ENCODE peak calls at places on chromosomes 16 and 17, in five cellular contexts. D is SK-N-SH, R is K562, M is HepG2, P is GM12878. Q is an unnamed sample.

GRCh38 chr16:31713945-31714898 is 159.4 kb upstream of the ZNF267 start:
- DNase-seq in D (peak), R (peak), M (no peak), P (no peak), Q (no peak)

GRCh38 chr16:7344806-7345416 is 12.3 kb downstream of the RBFOX1 start:
- DNase-seq in D (peak), R (no peak), M (no peak), P (no peak), Q (no peak)

GRCh38 chr17:12940699-12941098 is 77.1 kb downstream of the ELAC2 start:
- DNase-seq in D (no peak), R (no peak), M (no peak), P (no peak), Q (no peak)

GRCh38 chr17:1008008-1008761 is 11.3 kb downstream of the TIMM22 start:
- DNase-seq in D (peak), R (no peak), M (no peak), P (no peak), Q (no peak)

GRCh38 chr17:63601439-63602371 is 1.0 kb downstream of the TACO1 start:
- DNase-seq in D (no peak), R (peak), M (peak), P (no peak), Q (no peak)

GRCh38 chr16:88651276-88651988 is 579 bp upstream of the CYBA start:
- DNase-seq in D (peak), R (peak), M (peak), P (peak), Q (no peak)

GRCh38 chr17:6443692-6444572 is at the start of gene PIMREG:
- DNase-seq in D (peak), R (peak), M (peak), P (peak), Q (no peak)

GRCh38 chr16:4410335-4411075 is 5.9 kb downstream of the CORO7 start:
- DNase-seq in D (peak), R (no peak), M (no peak), P (no peak), Q (no peak)

GRCh38 chr16:87295661-87296531 is 21.3 kb downstream of the C16orf95 start:
- DNase-seq in D (no peak), R (no peak), M (no peak), P (no peak), Q (no peak)

GRCh38 chr17:70905796-70906195 is 736.5 kb downstream of the KCNJ2 start:
- DNase-seq in D (no peak), R (no peak), M (no peak), P (no peak), Q (peak)

GRCh38 chr17:80035687-80035936 is at the start of gene TBC1D16:
- DNase-seq in D (no peak), R (no peak), M (no peak), P (no peak), Q (no peak)

GRCh38 chr17:38732376-38733314 is 2.5 kb downstream of the CISD3 start:
- DNase-seq in D (no peak), R (no peak), M (no peak), P (no peak), Q (no peak)

GRCh38 chr17:9907131-9907530 is 2.1 kb upstream of the RCVRN start:
- DNase-seq in D (no peak), R (no peak), M (no peak), P (no peak), Q (no peak)

GRCh38 chr17:151886-152859 is 14.8 kb downstream of the SCGB1C2 start:
- DNase-seq in D (no peak), R (no peak), M (no peak), P (no peak), Q (no peak)

GRCh38 chr17:55726440-55726839 is 3.8 kb upstream of the TMEM100 start:
- DNase-seq in D (peak), R (no peak), M (no peak), P (no peak), Q (no peak)

GRCh38 chr16:85239871-85240270 is 127.6 kb upstream of the CIBAR2 start:
- DNase-seq in D (no peak), R (no peak), M (no peak), P (no peak), Q (no peak)

GRCh38 chr17:48773245-48773644 is 43.8 kb downstream of the TTLL6 start:
- DNase-seq in D (no peak), R (no peak), M (no peak), P (no peak), Q (no peak)

GRCh38 chr16:53224932-53225533 is 170.2 kb downstream of the CHD9 start:
- DNase-seq in D (no peak), R (peak), M (no peak), P (no peak), Q (peak)

GRCh38 chr17:60049936-60050335 is 28.8 kb downstream of the HEATR6 start:
- DNase-seq in D (no peak), R (no peak), M (no peak), P (no peak), Q (no peak)

GRCh38 chr17:77124192-77124908 is 16.4 kb upstream of the SEC14L1 start:
- DNase-seq in D (no peak), R (peak), M (no peak), P (no peak), Q (no peak)

GRCh38 chr16:4015275-4015990 is 100.8 kb downstream of the ADCY9 start:
- DNase-seq in D (no peak), R (peak), M (peak), P (no peak), Q (no peak)

GRCh38 chr16:27498020-27498419 is 51.7 kb downstream of the GTF3C1 start:
- DNase-seq in D (no peak), R (no peak), M (no peak), P (no peak), Q (no peak)

GRCh38 chr17:76816590-76817135 is 51.5 kb upstream of the MGAT5B start:
- DNase-seq in D (peak), R (peak), M (peak), P (no peak), Q (peak)

GRCh38 chr16:28321700-28322411 is 29.5 kb downstream of the SBK1 start:
- DNase-seq in D (peak), R (peak), M (peak), P (no peak), Q (no peak)

GRCh38 chr16:67845291-67846062 is 1.3 kb upstream of the NUTF2 start:
- DNase-seq in D (no peak), R (peak), M (no peak), P (no peak), Q (no peak)

GRCh38 chr16:83005653-83006160 is 378.9 kb downstream of the CDH13 start:
- DNase-seq in D (no peak), R (no peak), M (no peak), P (no peak), Q (no peak)

GRCh38 chr17:9875441-9875840 is 29.6 kb downstream of the RCVRN start:
- DNase-seq in D (no peak), R (no peak), M (no peak), P (no peak), Q (no peak)

GRCh38 chr16:58449768-58450167 is 50.2 kb upstream of the NDRG4 start:
- DNase-seq in D (no peak), R (no peak), M (peak), P (no peak), Q (peak)

GRCh38 chr16:8859913-8860881 is 8.6 kb downstream of the CARHSP1 start:
- DNase-seq in D (no peak), R (no peak), M (peak), P (no peak), Q (no peak)

GRCh38 chr17:876272-876671 is 94.1 kb downstream of the MRM3 start:
- DNase-seq in D (no peak), R (no peak), M (no peak), P (no peak), Q (no peak)

GRCh38 chr17:34673995-34674900 is 94.9 kb downstream of the TMEM132E start:
- DNase-seq in D (no peak), R (no peak), M (no peak), P (no peak), Q (no peak)

GRCh38 chr16:49961087-49961486 is 63.9 kb upstream of the CNEP1R1 start:
- DNase-seq in D (no peak), R (no peak), M (no peak), P (no peak), Q (no peak)

GRCh38 chr16:4141604-4142003 is 25.4 kb upstream of the ADCY9 start:
- DNase-seq in D (no peak), R (no peak), M (no peak), P (no peak), Q (no peak)

GRCh38 chr17:40068129-40068581 is 5.4 kb downstream of the THRA start:
- DNase-seq in D (no peak), R (no peak), M (no peak), P (no peak), Q (no peak)

GRCh38 chr16:4244881-4245280 is 3.0 kb upstream of the SRL start:
- DNase-seq in D (no peak), R (no peak), M (no peak), P (no peak), Q (no peak)

GRCh38 chr16:85652431-85653221 is 36.1 kb downstream of the GINS2 start:
- DNase-seq in D (peak), R (peak), M (peak), P (no peak), Q (no peak)

GRCh38 chr16:25092489-25092888 is 19.1 kb upstream of the LCMT1 start:
- DNase-seq in D (no peak), R (no peak), M (no peak), P (no peak), Q (no peak)

GRCh38 chr16:25095636-25096035 is 15.9 kb upstream of the LCMT1 start:
- DNase-seq in D (no peak), R (no peak), M (no peak), P (no peak), Q (no peak)

GRCh38 chr16:25093208-25094061 is 18.1 kb upstream of the LCMT1 start:
- DNase-seq in D (no peak), R (no peak), M (no peak), P (no peak), Q (peak)

GRCh38 chr16:25100511-25100910 is 11.0 kb upstream of the LCMT1 start:
- DNase-seq in D (no peak), R (no peak), M (no peak), P (no peak), Q (no peak)

GRCh38 chr16:25097304-25097988 is 14.1 kb upstream of the LCMT1 start:
- DNase-seq in D (no peak), R (no peak), M (no peak), P (no peak), Q (no peak)
- TF ChIP-seq REST in D (no peak), R (no peak), M (no peak), P (no peak), Q (no peak)

DNA sequence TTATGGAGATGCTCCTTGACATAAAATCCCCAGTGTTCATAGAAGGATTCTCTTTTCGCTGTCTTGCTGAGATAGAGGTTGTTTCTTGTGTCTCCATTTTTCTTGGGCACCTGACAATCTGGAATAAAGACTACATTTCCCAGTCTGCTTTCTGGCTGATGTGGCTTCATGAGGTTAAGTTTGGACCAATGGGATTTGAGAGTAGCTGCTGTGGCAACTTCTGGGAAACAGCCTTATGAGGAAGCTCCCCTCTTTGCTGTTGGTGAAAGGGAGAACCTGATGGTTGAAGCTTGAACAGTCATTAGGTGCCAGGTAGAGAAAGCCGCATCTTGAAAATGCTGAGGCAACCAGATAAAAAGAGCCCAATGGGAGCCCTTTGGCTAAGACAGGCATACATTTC is 24.4 kb downstream of the HS3ST4 start:
- DNase-seq in D (no peak), R (peak), M (no peak), P (no peak), Q (no peak)
- TF ChIP-seq POLR2AphosphoS5 in D (no peak), R (no peak), M (no peak), P (no peak), Q (no peak)

DNA sequence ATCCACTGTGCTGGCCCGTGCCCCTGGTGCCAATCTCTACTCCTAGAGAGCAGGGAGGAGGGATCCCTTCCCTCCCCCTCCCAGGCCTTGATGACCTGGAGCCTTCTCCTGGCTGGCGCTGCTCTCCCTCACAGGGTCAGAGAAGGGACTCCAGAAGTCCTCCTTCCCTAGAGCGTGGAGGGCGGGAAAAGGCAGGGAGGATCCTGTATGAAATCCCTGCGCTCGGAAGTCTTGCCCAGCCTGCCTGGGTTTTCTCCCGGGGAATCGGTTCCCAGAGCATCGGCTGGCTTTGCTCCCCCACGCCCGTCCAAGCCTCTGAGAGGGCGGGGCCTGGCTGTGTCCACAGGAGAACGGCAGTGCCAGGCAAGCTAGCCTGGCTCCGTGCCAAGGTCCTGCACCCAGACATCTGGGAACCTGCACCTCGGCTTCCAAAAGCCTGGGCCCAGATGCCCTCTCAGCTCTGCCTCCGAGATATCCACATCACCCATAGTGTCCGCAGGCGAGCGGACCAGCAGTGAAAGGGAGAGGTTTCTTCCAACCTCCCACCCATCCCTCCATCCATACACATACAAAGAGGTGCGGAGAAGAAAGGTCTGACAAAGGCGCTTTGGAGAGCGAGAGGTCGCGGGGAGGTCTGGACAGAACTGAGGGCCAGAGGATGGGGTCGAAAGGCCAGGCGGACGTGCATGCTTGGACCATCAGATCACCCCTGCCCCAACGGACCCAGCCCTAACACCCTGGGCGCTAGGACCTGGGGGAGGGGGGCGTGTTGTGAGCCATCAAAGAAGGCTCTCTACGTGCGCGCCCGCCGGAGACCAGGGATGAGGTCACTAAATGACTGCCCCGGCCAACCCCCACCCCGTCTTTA is 1.1 kb downstream of the MPP2 start:
- DNase-seq in D (peak), R (no peak), M (peak), P (no peak), Q (no peak)
- TF ChIP-seq GABPA in D (no peak), R (no peak), M (no peak), P (no peak), Q (no peak)

GRCh38 chr17:28406478-28406824 is 439 bp upstream of the SLC46A1 start:
- DNase-seq in D (peak), R (peak), M (no peak), P (no peak), Q (no peak)
- TF ChIP-seq REST in D (no peak), R (no peak), M (no peak), P (no peak), Q (no peak)

DNA sequence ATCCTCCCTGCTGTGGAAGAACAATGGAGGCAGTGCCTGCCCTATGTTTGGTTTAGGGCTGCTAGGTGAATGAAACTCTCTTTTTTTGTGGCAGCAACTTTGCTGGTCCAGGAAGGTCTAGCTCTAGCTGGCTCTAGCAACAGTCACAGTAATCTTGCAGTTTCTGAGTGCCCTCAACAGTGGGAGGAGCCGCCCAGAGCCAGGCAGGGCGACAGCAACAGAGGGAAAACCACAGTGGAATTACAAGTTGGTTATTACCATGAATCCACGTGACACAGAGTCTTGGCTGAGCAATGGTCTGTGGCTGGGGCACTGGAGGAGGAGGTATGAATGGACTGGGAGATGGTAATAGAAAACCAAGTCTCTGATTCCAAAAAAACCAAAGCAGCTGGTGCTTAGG is 10.3 kb downstream of the HSPB9 start:
- DNase-seq in D (no peak), R (no peak), M (no peak), P (no peak), Q (peak)
- TF ChIP-seq POLR2AphosphoS5 in D (no peak), R (no peak), M (no peak), P (no peak), Q (no peak)

DNA sequence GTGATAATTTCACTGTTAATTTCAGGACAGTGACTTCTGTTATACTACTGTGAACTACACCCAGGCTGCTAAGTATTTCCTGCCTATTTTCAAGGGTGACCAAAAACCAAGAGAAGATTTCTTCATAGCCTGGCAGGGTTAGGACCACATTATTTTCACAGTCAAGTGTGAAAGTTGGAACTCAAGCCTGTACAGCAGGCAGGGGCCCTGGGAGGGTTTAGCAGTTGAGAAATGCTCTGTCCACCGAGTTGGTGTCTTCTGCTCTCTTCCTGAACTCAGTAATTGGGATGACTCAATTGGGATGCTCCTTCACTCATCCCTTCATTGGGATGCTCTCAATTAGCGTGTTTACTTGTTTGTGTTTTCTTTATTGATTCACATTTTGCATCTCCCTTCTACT is 347.3 kb upstream of the CDH11 start:
- DNase-seq in D (no peak), R (no peak), M (no peak), P (no peak), Q (no peak)
- TF ChIP-seq GABPA in D (no peak), R (no peak), M (no peak), P (no peak), Q (no peak)

Q was measured in HL-60.